ENCODE peak calls at places on chromosome 9, in four cellular contexts. D is lower leg skin, Y is MM.1S, E is BJ. M is an unnamed sample.

GRCh38 chr9:105173306-105173705 is 71.1 kb upstream of the SLC44A1 start:
- DNase-seq in D (no peak), Y (no peak), E (no peak), M (no peak)

GRCh38 chr9:109742759-109743388 is 37.1 kb upstream of the PALM2AKAP2 start:
- DNase-seq in D (no peak), Y (no peak), E (no peak), M (peak; percentile 21)

GRCh38 chr9:121819511-121820231 is 168.2 kb downstream of the DAB2IP start:
- DNase-seq in D (no peak), Y (no peak), E (no peak), M (peak; percentile 31)

GRCh38 chr9:131739192-131739961 is 499 bp downstream of the RAPGEF1 start:
- DNase-seq in D (no peak), Y (peak; percentile 41), E (no peak), M (peak; percentile 28)

GRCh38 chr9:20592673-20593072 is 29.6 kb downstream of the MLLT3 start:
- DNase-seq in D (no peak), Y (no peak), E (no peak), M (no peak)

GRCh38 chr9:134553061-134553891 is 88.3 kb upstream of the COL5A1 start:
- DNase-seq in D (no peak), Y (no peak), E (no peak), M (no peak)

GRCh38 chr9:72524820-72525539 is 3.6 kb downstream of the TMC1 start:
- DNase-seq in D (peak; percentile 26), Y (no peak), E (peak; percentile 97), M (peak; percentile 92)

GRCh38 chr9:113219972-113220371 is 1.1 kb downstream of the FKBP15 start:
- DNase-seq in D (no peak), Y (peak; percentile 55), E (peak; percentile 68), M (peak; percentile 90)

GRCh38 chr9:96141666-96142065 is 160.3 kb downstream of the HSD17B3 start:
- DNase-seq in D (no peak), Y (peak; percentile 40), E (no peak), M (peak; percentile 55)

GRCh38 chr9:115913666-115914065 is 239.9 kb upstream of the PAPPA start:
- DNase-seq in D (no peak), Y (no peak), E (no peak), M (peak; percentile 62)

GRCh38 chr9:98929096-98929495 is 14.6 kb upstream of the COL15A1 start:
- DNase-seq in D (no peak), Y (no peak), E (no peak), M (peak; percentile 85)

GRCh38 chr9:113309204-113309813 is 6.1 kb upstream of the RNF183 start:
- DNase-seq in D (no peak), Y (peak; percentile 62), E (no peak), M (peak; percentile 23)

GRCh38 chr9:69622664-69623063 is 49.5 kb downstream of the APBA1 start:
- DNase-seq in D (no peak), Y (no peak), E (no peak), M (peak; percentile 35)

GRCh38 chr9:115923903-115924668 is 229.5 kb upstream of the PAPPA start:
- DNase-seq in D (no peak), Y (no peak), E (peak; percentile 82), M (peak; percentile 87)

GRCh38 chr9:133629221-133630110 is 6.7 kb upstream of the DBH start:
- DNase-seq in D (no peak), Y (no peak), E (no peak), M (no peak)

GRCh38 chr9:137071282-137071681 is 925 bp upstream of the SAPCD2 start:
- DNase-seq in D (no peak), Y (no peak), E (no peak), M (no peak)
- H3K4me3 ChIP-seq in D (no peak overlapping the region), Y (peak overlapping the region; percentile 72), E (no peak overlapping the region), M (no peak overlapping the region)

GRCh38 chr9:137088121-137088520 is 1.3 kb downstream of the MAN1B1 start:
- DNase-seq in D (no peak), Y (no peak), E (no peak), M (no peak)
- H3K4me3 ChIP-seq in D (no peak overlapping the region), Y (no peak overlapping the region), E (no peak overlapping the region), M (no peak overlapping the region)

DNA sequence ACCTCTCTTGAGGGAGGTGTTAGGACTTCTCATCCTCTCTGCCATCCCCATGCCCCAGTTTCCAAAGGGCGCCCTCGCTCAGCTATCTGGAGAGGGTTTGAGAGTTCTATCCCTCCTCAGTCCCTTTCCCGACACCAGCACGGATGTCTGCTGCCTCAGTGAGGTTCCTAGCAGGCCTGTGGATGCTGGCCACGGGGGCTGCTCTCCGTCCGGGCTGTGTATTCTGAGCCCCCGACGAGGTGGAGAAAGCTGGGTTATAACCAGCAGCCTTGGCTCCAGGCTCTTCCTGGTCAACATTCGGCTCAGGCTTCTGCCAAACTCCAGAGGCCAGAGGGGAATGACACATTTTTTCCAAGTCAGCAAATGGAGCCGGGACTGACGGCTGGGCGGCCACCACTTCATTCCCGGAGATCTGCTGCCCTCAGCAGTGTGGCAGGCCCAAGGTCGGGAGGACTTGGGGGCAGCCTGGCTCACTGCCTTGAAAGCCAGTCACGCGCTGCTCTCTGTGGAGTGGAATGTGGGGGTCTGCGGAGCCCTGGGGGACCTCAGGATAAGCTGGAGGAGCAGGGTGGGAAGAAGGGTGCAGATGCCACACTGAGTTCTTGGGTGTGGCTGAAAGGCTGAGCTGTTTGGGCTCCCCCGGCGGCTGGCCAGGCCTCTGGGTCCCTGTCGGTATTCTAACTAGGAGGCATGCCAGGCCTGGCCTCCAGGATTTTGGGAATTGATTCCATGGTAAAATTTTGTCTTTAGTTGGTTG is 27.4 kb downstream of the PTPA start:
- DNase-seq in D (peak; percentile 66), Y (no peak), E (no peak), M (peak; percentile 77)
- H3K4me3 ChIP-seq in D (no peak overlapping the region), Y (no peak overlapping the region), E (no peak overlapping the region), M (peak overlapping the region; percentile 8)

DNA sequence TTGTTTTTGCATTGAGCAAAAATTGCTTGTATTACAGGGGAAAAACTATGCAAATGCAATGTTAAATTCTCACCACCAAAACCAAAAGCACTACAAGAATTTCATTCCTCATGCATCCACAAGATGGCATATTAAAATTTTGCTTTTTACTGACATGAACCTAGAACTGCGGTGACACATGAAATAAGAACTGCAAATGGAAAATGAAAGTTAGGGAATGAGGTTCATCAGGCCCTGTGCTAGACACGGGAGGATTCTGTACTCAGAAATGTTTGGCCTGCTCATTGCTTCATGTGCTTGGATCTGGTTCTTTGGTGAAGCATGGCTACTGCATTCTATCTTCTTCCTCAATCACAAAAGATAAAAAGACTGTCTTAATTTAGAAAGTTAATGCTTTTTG is 9.1 kb upstream of the RFK start:
- DNase-seq in D (no peak), Y (peak; percentile 89), E (peak; percentile 47), M (peak; percentile 89)
- H3K4me3 ChIP-seq in D (no peak overlapping the region), Y (peak overlapping the region; percentile 30), E (no peak overlapping the region), M (no peak overlapping the region)

DNA sequence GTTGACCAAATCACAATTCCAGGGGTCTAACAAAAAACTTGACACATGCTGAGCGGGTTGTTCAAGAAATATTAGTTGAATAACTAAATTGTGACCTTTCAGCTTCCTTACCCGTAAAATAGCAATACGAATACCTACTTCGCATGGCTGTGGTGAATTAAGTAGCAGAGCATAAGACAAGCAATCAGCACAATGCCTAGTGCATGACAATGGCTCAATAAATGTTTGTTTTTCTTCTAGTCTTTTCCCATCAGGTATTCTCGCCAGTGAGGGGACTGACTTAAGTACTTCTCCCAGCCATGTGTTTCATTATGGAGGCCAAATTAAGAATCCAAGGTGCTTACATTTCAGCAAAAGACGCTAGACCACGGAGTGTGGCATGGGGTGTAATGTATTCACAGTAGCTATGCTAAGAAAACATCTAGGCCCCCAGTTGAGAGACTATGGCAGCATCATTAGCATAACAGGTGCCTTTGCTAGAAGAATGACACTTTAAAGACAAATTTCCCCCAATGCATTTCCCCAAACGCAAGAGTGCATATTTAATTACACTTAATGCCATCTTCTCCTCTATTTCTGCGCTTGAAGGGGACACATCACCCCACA is 145.9 kb downstream of the ASTN2 start:
- DNase-seq in D (no peak), Y (no peak), E (no peak), M (no peak)
- H3K4me3 ChIP-seq in D (no peak overlapping the region), Y (no peak overlapping the region), E (no peak overlapping the region), M (no peak overlapping the region)

DNA sequence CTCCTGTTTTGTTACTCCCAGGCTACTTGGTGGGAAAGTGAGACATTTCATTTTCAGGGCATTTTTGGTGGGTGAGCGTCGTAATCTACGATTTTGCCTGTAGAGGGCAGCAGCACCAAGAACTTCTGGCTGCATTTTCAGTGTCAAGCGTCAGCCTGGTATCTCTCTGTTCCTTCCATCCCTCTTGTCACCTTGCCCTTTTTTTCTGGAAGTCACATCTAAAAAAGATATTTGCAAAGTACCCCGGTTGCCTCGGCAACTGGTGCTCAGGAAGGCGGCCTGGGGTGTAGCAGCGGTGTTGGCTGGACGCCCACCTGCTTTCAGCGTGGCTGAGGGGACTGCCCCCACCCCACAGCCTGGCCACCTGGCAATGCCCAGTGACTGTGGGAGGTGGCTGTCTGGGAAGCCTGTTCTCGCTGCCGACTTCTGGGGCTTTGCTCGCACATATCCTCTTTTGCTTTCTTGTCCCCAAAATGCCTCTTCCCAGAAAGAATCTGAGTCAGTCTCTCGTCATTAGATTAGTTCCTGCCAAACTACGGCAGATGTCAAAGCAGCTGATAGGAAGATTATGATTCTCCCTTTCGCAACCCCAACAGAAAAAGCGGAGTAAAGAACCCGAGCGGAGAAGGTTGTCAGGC is 84.5 kb downstream of the ACER2 start:
- DNase-seq in D (peak; percentile 29), Y (peak; percentile 19), E (no peak), M (peak; percentile 87)
- H3K4me3 ChIP-seq in D (no peak overlapping the region), Y (no peak overlapping the region), E (peak overlapping the region; percentile 31), M (peak overlapping the region; percentile 59)

M was measured in fibroblast of lung.